ENCODE peak calls at places on chromosomes 16 and 17, in five cellular contexts. One of them, this sample, is unnamed.

GRCh38 chr17:49637050-49637449 is 40.8 kb downstream of the SPOP start:
- DNase-seq in substantia nigra: no peak
- DNase-seq in kidney: no peak
- DNase-seq in tibial nerve: no peak
- DNase-seq in aorta: no peak
- DNase-seq in this sample: no peak

GRCh38 chr17:48456584-48456983 is 26.6 kb upstream of the SKAP1 start:
- DNase-seq in kidney: no peak
- DNase-seq in substantia nigra: no peak
- DNase-seq in tibial nerve: no peak
- DNase-seq in aorta: no peak
- DNase-seq in this sample: no peak

GRCh38 chr16:5938607-5939006 is 841.0 kb upstream of the EEF2KMT start:
- DNase-seq in aorta: no peak
- DNase-seq in tibial nerve: no peak
- DNase-seq in substantia nigra: no peak
- DNase-seq in kidney: no peak
- DNase-seq in this sample: no peak

GRCh38 chr16:81987706-81988105 is 23.6 kb downstream of the SDR42E1 start:
- DNase-seq in aorta: no peak
- DNase-seq in tibial nerve: no peak
- DNase-seq in substantia nigra: no peak
- DNase-seq in kidney: no peak
- DNase-seq in this sample: no peak

GRCh38 chr17:7686221-7687071 is 844 bp downstream of the TP53 start:
- DNase-seq in kidney: peak; percentile 91
- DNase-seq in aorta: peak; percentile 89
- DNase-seq in tibial nerve: peak; percentile 66
- DNase-seq in substantia nigra: peak; percentile 37
- DNase-seq in this sample: peak; percentile 91

GRCh38 chr17:29250666-29251065 is 4.0 kb downstream of the CRYBA1 start:
- DNase-seq in tibial nerve: no peak
- DNase-seq in substantia nigra: no peak
- DNase-seq in aorta: no peak
- DNase-seq in kidney: no peak
- DNase-seq in this sample: no peak

GRCh38 chr17:39194985-39195524 is 2.4 kb downstream of the CACNB1 start:
- DNase-seq in aorta: no peak
- DNase-seq in tibial nerve: no peak
- DNase-seq in kidney: no peak
- DNase-seq in substantia nigra: no peak
- DNase-seq in this sample: no peak

GRCh38 chr17:45895304-45895968 is 1.1 kb downstream of the MAPT start:
- DNase-seq in kidney: no peak
- DNase-seq in tibial nerve: no peak
- DNase-seq in aorta: peak; percentile 74
- DNase-seq in substantia nigra: no peak
- DNase-seq in this sample: peak; percentile 52

GRCh38 chr17:1730345-1731193 is 6.1 kb downstream of the WDR81 start:
- DNase-seq in substantia nigra: no peak
- DNase-seq in kidney: peak; percentile 94
- DNase-seq in tibial nerve: peak; percentile 96
- DNase-seq in aorta: peak; percentile 93
- DNase-seq in this sample: no peak

GRCh38 chr17:38428643-38429371 is 543 bp downstream of the ARHGAP23 start:
- DNase-seq in aorta: peak; percentile 93
- DNase-seq in tibial nerve: no peak
- DNase-seq in substantia nigra: peak; percentile 64
- DNase-seq in kidney: peak; percentile 87
- DNase-seq in this sample: peak; percentile 86

GRCh38 chr16:15822957-15823356 is 33.9 kb downstream of the MYH11 start:
- DNase-seq in tibial nerve: no peak
- DNase-seq in kidney: no peak
- DNase-seq in substantia nigra: no peak
- DNase-seq in aorta: peak; percentile 87
- DNase-seq in this sample: no peak

GRCh38 chr16:15820837-15821236 is 36.0 kb downstream of the MYH11 start:
- DNase-seq in tibial nerve: no peak
- DNase-seq in kidney: no peak
- DNase-seq in substantia nigra: no peak
- DNase-seq in aorta: no peak
- DNase-seq in this sample: no peak

GRCh38 chr16:15816228-15816627 is 40.6 kb downstream of the MYH11 start:
- DNase-seq in substantia nigra: no peak
- DNase-seq in tibial nerve: no peak
- DNase-seq in kidney: no peak
- DNase-seq in aorta: no peak
- DNase-seq in this sample: no peak

DNA sequence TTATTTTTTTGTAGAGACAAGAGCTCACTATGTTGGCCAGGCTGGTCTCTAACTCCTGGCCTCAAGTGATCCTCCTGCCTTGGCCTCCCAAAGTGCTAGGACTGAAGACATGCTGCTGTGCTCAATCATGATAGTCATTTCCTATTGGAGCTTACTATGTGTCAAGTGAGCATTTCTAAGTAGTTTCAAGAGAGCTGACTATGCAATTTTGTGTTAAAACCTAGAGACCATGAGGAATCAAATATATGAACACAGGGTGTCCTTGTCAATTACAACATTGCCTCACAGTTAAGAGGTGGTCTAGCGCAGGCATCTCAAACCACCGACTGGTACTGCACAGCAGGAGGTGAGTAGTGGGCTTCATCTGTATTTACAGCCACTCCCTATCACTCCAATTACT is 37.8 kb downstream of the MYH11 start:
- DNase-seq in aorta: peak; percentile 11
- DNase-seq in substantia nigra: no peak
- DNase-seq in tibial nerve: no peak
- DNase-seq in kidney: no peak
- DNase-seq in this sample: no peak
- H3K27ac ChIP-seq in aorta: no peak overlapping the region
- H3K27ac ChIP-seq in substantia nigra: no peak overlapping the region
- H3K27ac ChIP-seq in tibial nerve: no peak overlapping the region
- H3K27ac ChIP-seq in kidney: no peak overlapping the region
- H3K27ac ChIP-seq in this sample: no peak overlapping the region

DNA sequence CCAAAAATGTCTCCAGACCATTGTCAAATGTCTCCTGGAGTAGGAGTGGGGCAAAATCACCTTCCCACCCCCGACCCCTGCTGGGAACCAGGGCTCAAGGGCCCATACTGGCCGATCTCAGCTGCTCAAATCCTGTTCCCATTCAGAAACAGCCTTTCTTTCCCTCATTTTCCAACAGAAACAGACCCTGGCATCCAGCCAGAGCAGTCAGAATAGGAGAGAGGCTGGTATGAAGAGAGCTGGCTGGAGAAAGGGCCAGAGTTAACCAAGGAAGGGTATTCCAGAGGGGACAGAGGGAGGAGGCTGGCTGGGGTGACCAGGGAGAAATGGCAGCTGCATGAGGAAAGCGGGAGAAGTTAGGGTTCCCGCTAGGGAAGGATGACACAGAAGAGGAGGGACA is 199.1 kb downstream of the XYLT1 start:
- DNase-seq in substantia nigra: no peak
- DNase-seq in tibial nerve: peak; percentile 67
- DNase-seq in aorta: no peak
- DNase-seq in kidney: no peak
- DNase-seq in this sample: peak; percentile 39
- H3K27ac ChIP-seq in substantia nigra: peak overlapping the region; percentile 66
- H3K27ac ChIP-seq in tibial nerve: peak overlapping the region; percentile 50
- H3K27ac ChIP-seq in aorta: no peak overlapping the region
- H3K27ac ChIP-seq in kidney: no peak overlapping the region
- H3K27ac ChIP-seq in this sample: peak overlapping the region; percentile 52

DNA sequence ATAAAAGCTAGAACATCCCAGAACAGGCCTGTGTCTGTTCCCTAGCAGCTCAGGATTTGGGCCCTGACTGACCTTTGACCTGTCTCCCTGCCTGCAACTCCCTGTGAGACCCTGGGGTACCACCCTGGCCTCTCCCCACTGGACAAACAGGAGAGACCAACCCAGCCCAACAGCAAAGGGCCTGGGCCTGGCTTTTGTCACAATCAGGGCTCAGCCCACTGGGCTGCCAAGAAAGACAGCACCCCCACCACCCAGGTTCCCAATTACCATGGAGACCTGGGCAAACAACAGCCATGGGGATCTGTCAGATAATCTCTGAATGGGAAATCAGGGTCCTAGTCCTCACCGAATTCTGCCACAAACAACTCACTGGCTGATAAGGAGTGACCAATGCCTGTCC is 11.1 kb downstream of the PLLP start:
- DNase-seq in aorta: peak; percentile 53
- DNase-seq in kidney: peak; percentile 43
- DNase-seq in tibial nerve: no peak
- DNase-seq in substantia nigra: no peak
- DNase-seq in this sample: no peak
- H3K27ac ChIP-seq in aorta: no peak overlapping the region
- H3K27ac ChIP-seq in kidney: no peak overlapping the region
- H3K27ac ChIP-seq in tibial nerve: peak overlapping the region; percentile 92
- H3K27ac ChIP-seq in substantia nigra: peak overlapping the region; percentile 85
- H3K27ac ChIP-seq in this sample: peak overlapping the region; percentile 48

GRCh38 chr16:77285676-77286075 is 86.5 kb downstream of the SYCE1L start:
- DNase-seq in kidney: no peak
- DNase-seq in aorta: no peak
- DNase-seq in tibial nerve: no peak
- DNase-seq in substantia nigra: no peak
- DNase-seq in this sample: no peak

GRCh38 chr16:77290451-77291110 is 91.4 kb downstream of the SYCE1L start:
- DNase-seq in substantia nigra: no peak
- DNase-seq in aorta: no peak
- DNase-seq in tibial nerve: no peak
- DNase-seq in kidney: no peak
- DNase-seq in this sample: no peak

GRCh38 chr16:77288222-77288621 is 89.0 kb downstream of the SYCE1L start:
- DNase-seq in tibial nerve: no peak
- DNase-seq in kidney: no peak
- DNase-seq in substantia nigra: no peak
- DNase-seq in aorta: no peak
- DNase-seq in this sample: no peak

DNA sequence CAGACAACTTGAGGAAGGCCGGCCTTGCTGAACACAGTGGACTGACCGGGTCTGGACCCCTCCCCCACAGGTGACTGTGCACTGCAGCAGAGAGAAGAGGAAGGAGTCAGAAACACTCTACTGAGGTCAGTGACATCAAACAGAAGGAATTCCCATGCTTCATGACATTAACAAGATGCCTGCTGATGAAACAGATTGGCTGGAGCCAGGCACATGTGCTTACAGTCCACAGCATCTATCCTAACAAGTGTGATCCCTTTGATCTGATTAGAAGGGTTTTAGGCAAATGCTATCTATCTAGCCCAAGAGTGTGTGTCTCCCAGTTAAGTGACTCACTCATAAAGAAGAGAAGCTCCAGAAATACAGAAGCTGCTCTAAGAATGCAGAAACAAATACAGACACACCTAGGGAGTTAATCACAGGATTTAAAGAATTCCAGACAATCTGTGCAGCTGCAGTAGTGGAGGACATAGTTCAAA is 90.2 kb downstream of the SYCE1L start:
- DNase-seq in aorta: no peak
- DNase-seq in tibial nerve: no peak
- DNase-seq in substantia nigra: no peak
- DNase-seq in kidney: no peak
- DNase-seq in this sample: no peak
- H3K27ac ChIP-seq in aorta: no peak overlapping the region
- H3K27ac ChIP-seq in tibial nerve: no peak overlapping the region
- H3K27ac ChIP-seq in substantia nigra: no peak overlapping the region
- H3K27ac ChIP-seq in kidney: no peak overlapping the region
- H3K27ac ChIP-seq in this sample: no peak overlapping the region

This sample was measured in caudate nucleus.